ENCODE peak calls at places on chromosomes 12 and 14, in four cellular contexts. F, V, D and N are unnamed samples.

GRCh38 chr12:79911889-79912656 is 22.8 kb downstream of the PPP1R12A start:
- DNase-seq in F (no peak), V (peak; percentile 40), D (peak; percentile 45), N (no peak)

GRCh38 chr14:95683793-95684192 is 2.4 kb upstream of the TCL1B start:
- DNase-seq in F (no peak), V (no peak), D (peak; percentile 20), N (no peak)

GRCh38 chr12:124833693-124834122 is 30.0 kb downstream of the SCARB1 start:
- DNase-seq in F (no peak), V (peak; percentile 9), D (peak; percentile 65), N (peak; percentile 41)

GRCh38 chr12:47736877-47737676 is 11.8 kb upstream of the ENDOU start:
- DNase-seq in F (no peak), V (peak; percentile 86), D (peak; percentile 59), N (no peak)

GRCh38 chr12:15534322-15534721 is 212.0 kb downstream of the PTPRO start:
- DNase-seq in F (no peak), V (peak; percentile 23), D (no peak), N (no peak)

GRCh38 chr12:30805959-30806358 is 51.2 kb upstream of the CAPRIN2 start:
- DNase-seq in F (no peak), V (no peak), D (no peak), N (no peak)

GRCh38 chr12:13609874-13610273 is 371.5 kb downstream of the GRIN2B start:
- DNase-seq in F (no peak), V (no peak), D (no peak), N (no peak)

GRCh38 chr14:54625158-54625557 is 58.2 kb downstream of the SAMD4A start:
- DNase-seq in F (no peak), V (peak; percentile 30), D (peak; percentile 25), N (no peak)

GRCh38 chr14:43449291-43449690 is 1057.8 kb downstream of the FSCB start:
- DNase-seq in F (no peak), V (peak; percentile 3), D (peak; percentile 56), N (no peak)

GRCh38 chr14:59133202-59133601 is 55.3 kb upstream of the DAAM1 start:
- DNase-seq in F (no peak), V (peak; percentile 29), D (no peak), N (no peak)

GRCh38 chr12:110223777-110224378 is 57.2 kb upstream of the ATP2A2 start:
- DNase-seq in F (no peak), V (peak; percentile 27), D (peak; percentile 91), N (no peak)

GRCh38 chr12:110222027-110222426 is 59.0 kb upstream of the ATP2A2 start:
- DNase-seq in F (no peak), V (no peak), D (no peak), N (no peak)

GRCh38 chr12:110227138-110227537 is 53.9 kb upstream of the ATP2A2 start:
- DNase-seq in F (no peak), V (no peak), D (no peak), N (no peak)

GRCh38 chr12:110222433-110222832 is 58.6 kb upstream of the ATP2A2 start:
- DNase-seq in F (no peak), V (peak; percentile 17), D (no peak), N (no peak)

GRCh38 chr12:110224379-110225304 is 56.4 kb upstream of the ATP2A2 start:
- DNase-seq in F (peak; percentile 74), V (peak; percentile 91), D (peak; percentile 85), N (no peak)
- TF ChIP-seq CTCF in F (peak; percentile 73), V (peak; percentile 75), D (peak; percentile 42), N (peak; percentile 63)

GRCh38 chr12:3152013-3152412 is 74.8 kb downstream of the TSPAN9 start:
- DNase-seq in F (no peak), V (peak; percentile 74), D (no peak), N (no peak)
- TF ChIP-seq CTCF in F (no peak), V (no peak), D (no peak), N (no peak)

GRCh38 chr14:61280092-61280525 is 1.0 kb downstream of the TMEM30B start:
- DNase-seq in F (no peak), V (no peak), D (no peak), N (no peak)

GRCh38 chr14:61281911-61282310 is 773 bp upstream of the TMEM30B start:
- DNase-seq in F (no peak), V (no peak), D (no peak), N (no peak)

GRCh38 chr14:61282746-61283145 is 1.6 kb upstream of the TMEM30B start:
- DNase-seq in F (no peak), V (no peak), D (no peak), N (no peak)

GRCh38 chr14:61281186-61281676 is at the start of gene TMEM30B:
- DNase-seq in F (no peak), V (no peak), D (no peak), N (no peak)

DNA sequence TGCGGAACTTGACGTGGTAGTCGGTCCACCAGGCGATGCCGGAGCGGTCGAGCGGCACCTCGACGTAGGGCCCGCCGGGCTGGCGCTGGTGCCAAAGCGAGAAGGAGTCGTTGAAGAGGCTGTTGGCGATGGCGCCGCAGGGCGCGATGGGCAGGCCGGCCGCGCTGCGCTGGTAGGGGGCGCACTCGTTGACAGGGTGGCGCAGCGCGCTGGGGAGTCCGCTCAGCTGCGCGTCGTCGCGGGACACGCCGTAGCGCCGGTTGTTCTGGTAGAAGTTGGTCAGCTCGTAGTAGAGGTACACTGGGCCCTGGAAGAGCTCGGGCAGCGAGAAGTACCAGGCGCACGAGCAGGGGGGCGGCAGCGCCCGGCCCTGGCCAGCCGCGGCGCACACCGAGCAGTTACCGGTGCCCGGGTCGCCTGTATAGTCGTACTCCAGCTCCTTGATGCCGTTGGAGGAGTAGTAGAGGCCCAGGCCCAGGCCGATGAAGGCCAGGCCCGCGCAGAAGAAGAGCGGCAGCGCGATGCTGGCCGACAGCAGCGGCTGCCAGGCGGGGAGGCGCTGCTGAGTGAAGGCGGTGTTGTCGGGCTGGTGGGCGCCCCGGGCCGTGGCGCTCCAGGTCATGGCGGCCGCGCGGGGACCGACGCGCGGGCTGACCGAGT is 482 bp downstream of the TMEM30B start:
- DNase-seq in F (no peak), V (peak; percentile 50), D (no peak), N (peak; percentile 39)
- TF ChIP-seq CTCF in F (peak; percentile 14), V (peak; percentile 40), D (no peak), N (peak; percentile 66)

GRCh38 chr12:128969480-128970055 is 116.3 kb downstream of the GLT1D1 start:
- DNase-seq in F (no peak), V (no peak), D (no peak), N (peak; percentile 53)
- TF ChIP-seq CTCF in F (no peak), V (no peak), D (peak; percentile 35), N (peak; percentile 79)

DNA sequence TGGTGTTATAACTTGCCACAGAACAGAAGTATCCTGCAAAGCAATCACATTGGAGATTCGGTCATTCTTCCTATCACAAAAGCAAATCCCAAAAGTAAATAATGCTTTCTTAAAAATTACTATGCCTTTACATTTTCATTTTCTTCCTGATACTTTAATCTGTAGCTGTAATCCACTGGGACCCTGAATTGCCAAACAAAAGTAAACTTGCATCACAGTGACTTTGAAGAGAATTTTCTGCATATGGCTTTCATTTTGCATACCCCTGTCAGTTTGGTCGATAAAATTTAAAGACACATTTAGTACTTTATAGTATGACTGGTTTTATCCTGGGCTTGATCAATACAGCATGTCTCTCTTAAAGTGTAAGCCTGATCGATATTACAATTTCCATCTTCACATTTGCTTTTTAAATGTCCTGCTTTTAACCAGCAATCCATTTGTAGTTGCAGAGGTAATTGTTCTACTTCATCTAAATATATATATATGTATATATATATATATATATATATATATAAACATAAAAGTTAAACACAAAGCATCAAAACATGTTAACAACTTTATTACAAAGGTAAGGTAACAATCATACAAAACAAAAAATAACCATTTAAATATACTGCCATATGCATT is 53.7 kb upstream of the PLEKHA5 start:
- DNase-seq in F (no peak), V (peak; percentile 11), D (no peak), N (no peak)
- TF ChIP-seq CTCF in F (no peak), V (no peak), D (no peak), N (no peak)